ENCODE peak calls at places on chromosome 21, in seven cellular contexts. U is effector memory CD8-positive, alpha-beta T cell; I is amniotic epithelial cell; S is stimulated activated CD4-positive, alpha-beta T cell treated with anti-CD3 and anti-CD28 coated beads, Interleukin-4, amount 100 ng/mL, for 48 hours; J is hepatocyte; H is NCI-H2081; D is cerebellum. E is an unnamed sample.

GRCh38 chr21:46078984-46079356 is 18.9 kb upstream of the COL6A2 start:
- DNase-seq in D (no peak), J (no peak), U (no peak), S (no peak), H (no peak), I (no peak), E (no peak)

GRCh38 chr21:45164124-45164511 is 89.7 kb downstream of the ADARB1 start:
- DNase-seq in H (no peak), J (no peak), D (no peak), I (no peak), U (no peak), S (no peak), E (no peak)

GRCh38 chr21:38840456-38841129 is 34.9 kb downstream of the ETS2 start:
- DNase-seq in I (no peak), D (no peak), H (no peak), U (no peak), J (no peak), S (no peak), E (no peak)

GRCh38 chr21:40095477-40095876 is 228.2 kb downstream of the PCP4 start:
- DNase-seq in S (no peak), I (no peak), H (no peak), J (no peak), D (no peak), U (no peak), E (no peak)

GRCh38 chr21:45455321-45456013 is 50.5 kb downstream of the COL18A1 start:
- DNase-seq in H (no peak), I (peak), U (no peak), S (no peak), J (no peak), D (peak), E (peak)

GRCh38 chr21:45788635-45789506 is 145.3 kb downstream of the PCBP3 start:
- DNase-seq in J (no peak), H (no peak), U (no peak), I (peak), D (no peak), S (no peak), E (no peak)

GRCh38 chr21:35090403-35090802 is 41.3 kb upstream of the RUNX1 start:
- DNase-seq in S (no peak), D (no peak), I (no peak), J (no peak), H (no peak), U (no peak), E (no peak)

GRCh38 chr21:43311303-43311817 is 115.6 kb downstream of the SIK1 start:
- DNase-seq in H (peak), J (peak), S (no peak), U (no peak), D (no peak), I (no peak), E (no peak)

GRCh38 chr21:16563795-16564194 is 834.0 kb downstream of the USP25 start:
- DNase-seq in I (peak), S (no peak), U (no peak), J (no peak), D (no peak), H (no peak), E (peak)

GRCh38 chr21:40191616-40192015 is 324.4 kb downstream of the PCP4 start:
- DNase-seq in U (no peak), H (no peak), D (no peak), I (no peak), S (no peak), J (no peak), E (no peak)

GRCh38 chr21:35303085-35303484 is 254.0 kb upstream of the RUNX1 start:
- DNase-seq in S (no peak), D (no peak), I (peak), H (no peak), U (no peak), J (peak), E (no peak)

GRCh38 chr21:38289697-38290096 is 32.9 kb downstream of the KCNJ15 start:
- DNase-seq in U (no peak), S (no peak), H (no peak), J (peak), I (peak), D (no peak), E (no peak)

E was measured in cerebellar cortex.